ENCODE peak calls at places on chromosome 19, in four cellular contexts. Y is cardiac muscle cell, B is transverse colon, J is spleen. R is an unnamed sample.

GRCh38 chr19:19775891-19776205 is 42.9 kb upstream of the ZNF14 start:
- DNase-seq in Y (no peak), B (no peak), J (no peak), R (no peak)

GRCh38 chr19:53912653-53913052 is 3.6 kb downstream of the CACNG7 start:
- DNase-seq in J (no peak), Y (no peak), B (no peak), R (no peak)

GRCh38 chr19:2607712-2608601 is 94.5 kb downstream of the GNG7 start:
- DNase-seq in Y (no peak), B (peak; percentile 53), J (peak; percentile 82), R (no peak)

GRCh38 chr19:1407662-1408299 is 395 bp downstream of the DAZAP1 start:
- DNase-seq in B (peak; percentile 34), Y (no peak), J (peak; percentile 93), R (peak; percentile 84)

GRCh38 chr19:2385053-2385721 is 25.1 kb downstream of the TMPRSS9 start:
- DNase-seq in Y (peak; percentile 72), J (no peak), B (peak; percentile 51), R (peak; percentile 76)

GRCh38 chr19:35462476-35462953 is 14.5 kb downstream of the FFAR2 start:
- DNase-seq in Y (no peak), B (peak; percentile 18), J (no peak), R (no peak)

GRCh38 chr19:35395762-35396199 is 24.9 kb downstream of the GPR42 start:
- DNase-seq in Y (no peak), B (peak; percentile 20), J (no peak), R (peak; percentile 67)

GRCh38 chr19:30228113-30228725 is 144.0 kb upstream of the ZNF536 start:
- DNase-seq in J (no peak), Y (no peak), B (peak; percentile 13), R (peak; percentile 38)

GRCh38 chr19:7986321-7987083 is 18.9 kb downstream of the ELAVL1 start:
- DNase-seq in J (no peak), Y (peak; percentile 49), B (no peak), R (no peak)

GRCh38 chr19:47376589-47377144 is 27.6 kb downstream of the DHX34 start:
- DNase-seq in B (no peak), J (peak; percentile 79), Y (no peak), R (no peak)

GRCh38 chr19:41945135-41945766 is 13.9 kb downstream of the RABAC1 start:
- DNase-seq in B (peak; percentile 83), Y (no peak), J (peak; percentile 93), R (no peak)

GRCh38 chr19:18194208-18194530 is 1.2 kb downstream of the MPV17L2 start:
- DNase-seq in Y (no peak), B (no peak), J (no peak), R (no peak)
- H3K27ac ChIP-seq in Y (no peak overlapping the region), B (peak overlapping the region; percentile 96), J (no peak overlapping the region), R (no peak overlapping the region)

GRCh38 chr19:51025401-51025800 is 1.0 kb downstream of the KLK11 start:
- DNase-seq in J (no peak), Y (no peak), B (no peak), R (no peak)

GRCh38 chr19:51027126-51027806 is 850 bp upstream of the KLK11 start:
- DNase-seq in J (no peak), B (no peak), Y (no peak), R (no peak)

GRCh38 chr19:51024924-51025323 is 1.5 kb downstream of the KLK11 start:
- DNase-seq in B (no peak), Y (no peak), J (no peak), R (no peak)

GRCh38 chr19:51026554-51026831 is at the start of gene KLK11:
- DNase-seq in B (no peak), Y (no peak), J (no peak), R (no peak)

GRCh38 chr19:51025809-51026553 is 435 bp downstream of the KLK11 start:
- DNase-seq in Y (no peak), J (no peak), B (no peak), R (no peak)
- H3K27ac ChIP-seq in Y (no peak overlapping the region), J (no peak overlapping the region), B (no peak overlapping the region), R (no peak overlapping the region)

DNA sequence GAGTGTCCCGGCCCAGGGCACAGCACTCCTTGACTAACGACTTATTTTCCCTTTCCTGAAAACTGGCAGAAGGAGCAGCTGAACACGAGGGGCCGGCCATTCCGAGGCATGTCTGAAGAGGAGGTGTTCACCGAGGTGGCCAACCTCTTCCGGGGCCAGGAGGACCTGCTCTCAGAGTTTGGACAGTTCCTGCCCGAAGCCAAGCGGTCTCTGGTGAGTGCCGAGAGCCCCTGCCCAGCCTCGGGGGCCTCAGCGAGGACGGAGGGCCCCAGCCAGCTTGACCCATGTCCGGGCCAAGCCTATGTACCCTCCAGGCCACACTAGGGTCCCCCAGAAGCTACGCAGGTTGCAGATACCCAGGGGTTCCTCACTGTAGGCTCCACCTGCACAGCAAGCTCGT is 17.7 kb downstream of the SIN3B start:
- DNase-seq in Y (no peak), B (no peak), J (no peak), R (no peak)
- H3K27ac ChIP-seq in Y (no peak overlapping the region), B (no peak overlapping the region), J (no peak overlapping the region), R (no peak overlapping the region)

GRCh38 chr19:10966809-10967208 is 6.0 kb downstream of the SMARCA4 start:
- DNase-seq in J (no peak), B (no peak), Y (no peak), R (no peak)

GRCh38 chr19:10971107-10971715 is 10.4 kb downstream of the SMARCA4 start:
- DNase-seq in J (no peak), Y (no peak), B (no peak), R (no peak)

GRCh38 chr19:10964903-10965302 is 4.1 kb downstream of the SMARCA4 start:
- DNase-seq in J (no peak), Y (no peak), B (no peak), R (no peak)

GRCh38 chr19:10965398-10965797 is 4.6 kb downstream of the SMARCA4 start:
- DNase-seq in J (no peak), B (no peak), Y (no peak), R (no peak)

DNA sequence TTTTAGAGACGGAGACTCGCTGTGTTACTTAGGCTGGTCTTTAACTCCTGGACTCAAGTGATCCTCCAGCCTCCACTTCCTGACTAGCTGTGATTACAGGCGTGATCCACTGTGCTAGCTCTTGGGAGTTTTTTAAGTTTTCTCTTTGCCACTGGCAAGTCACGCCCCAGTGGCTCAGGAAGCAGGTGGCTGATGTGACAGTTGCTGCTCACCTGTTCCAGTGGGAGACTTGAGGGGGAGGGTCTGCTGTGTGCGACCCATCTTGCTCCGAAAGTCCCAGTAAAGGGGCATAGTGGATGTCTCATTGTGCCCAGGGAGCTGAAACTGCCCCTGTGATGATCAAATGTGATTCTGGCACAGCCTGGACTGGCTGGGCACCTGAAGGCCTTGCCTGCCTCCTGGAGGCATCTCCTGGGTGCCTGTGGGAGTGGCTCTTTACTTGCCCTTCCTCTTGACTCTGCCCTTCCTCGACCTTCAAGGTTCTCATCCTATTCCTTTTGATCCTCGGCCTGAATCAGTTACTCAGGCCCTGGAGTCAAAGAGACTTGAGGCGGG is 7.8 kb downstream of the SMARCA4 start:
- DNase-seq in Y (no peak), J (no peak), B (peak; percentile 39), R (no peak)
- H3K27ac ChIP-seq in Y (peak overlapping the region; percentile 71), J (no peak overlapping the region), B (peak overlapping the region; percentile 7), R (no peak overlapping the region)

R was measured in hepatocyte.